ENCODE peak calls at places on chromosomes 2 and 18, in five cellular contexts. R is heart right ventricle; P is naive thymus-derived CD4-positive, alpha-beta T cell; S is iPS DF 6.9; H is astrocyte. A is an unnamed sample.

GRCh38 chr2:54569745-54570296 is 113.7 kb downstream of the SPTBN1 start:
- DNase-seq in R (no peak), P (no peak), S (no peak), H (no peak), A (no peak)

GRCh38 chr2:234873828-234874173 is 78.0 kb upstream of the SH3BP4 start:
- DNase-seq in R (no peak), P (no peak), S (no peak), H (peak; percentile 36), A (peak; percentile 56)

GRCh38 chr18:46702399-46702798 is 45.4 kb upstream of the LOXHD1 start:
- DNase-seq in R (no peak), P (no peak), S (no peak), H (no peak), A (no peak)

GRCh38 chr2:33644215-33644614 is 45.1 kb upstream of the FAM98A start:
- DNase-seq in R (no peak), P (no peak), S (no peak), H (no peak), A (no peak)

GRCh38 chr2:236843061-236843460 is 242.6 kb upstream of the COPS8 start:
- DNase-seq in R (no peak), P (no peak), S (no peak), H (no peak), A (no peak)

GRCh38 chr2:176084629-176085119 is 912 bp upstream of the EVX2 start:
- DNase-seq in R (no peak), P (no peak), S (no peak), H (no peak), A (no peak)

GRCh38 chr18:37249895-37250618 is 315.5 kb downstream of the CELF4 start:
- DNase-seq in R (no peak), P (no peak), S (no peak), H (no peak), A (no peak)

GRCh38 chr2:43458002-43458628 is 137.7 kb downstream of the THADA start:
- DNase-seq in R (no peak), P (no peak), S (no peak), H (peak; percentile 74), A (no peak)

GRCh38 chr2:85376291-85377065 is 21.9 kb downstream of the ELMOD3 start:
- DNase-seq in R (no peak), P (no peak), S (no peak), H (peak; percentile 18), A (no peak)

GRCh38 chr2:118122768-118123335 is 34.6 kb downstream of the INSIG2 start:
- DNase-seq in R (no peak), P (no peak), S (no peak), H (no peak), A (no peak)

GRCh38 chr2:181788883-181789555 is 102.5 kb upstream of the ITPRID2 start:
- DNase-seq in R (no peak), P (no peak), S (no peak), H (peak; percentile 32), A (no peak)

GRCh38 chr2:19801367-19802087 is 100.3 kb downstream of the TTC32 start:
- DNase-seq in R (peak; percentile 83), P (no peak), S (no peak), H (peak; percentile 98), A (peak; percentile 94)

GRCh38 chr2:25230626-25231311 is 62.4 kb upstream of the POMC start:
- DNase-seq in R (no peak), P (no peak), S (no peak), H (no peak), A (no peak)

GRCh38 chr18:48781041-48781989 is 169.4 kb downstream of the SMAD7 start:
- DNase-seq in R (peak; percentile 93), P (no peak), S (no peak), H (peak; percentile 52), A (peak; percentile 95)

GRCh38 chr2:75862547-75862946 is 151.8 kb upstream of the GCFC2 start:
- DNase-seq in R (no peak), P (no peak), S (no peak), H (no peak), A (no peak)

GRCh38 chr18:49185636-49186035 is 234.9 kb upstream of the SMAD7 start:
- DNase-seq in R (no peak), P (no peak), S (no peak), H (no peak), A (no peak)

GRCh38 chr2:214604861-214605260 is 194.0 kb downstream of the VWC2L start:
- DNase-seq in R (no peak), P (no peak), S (no peak), H (peak; percentile 90), A (no peak)

GRCh38 chr2:223012291-223012690 is 39.7 kb upstream of the KCNE4 start:
- DNase-seq in R (no peak), P (no peak), S (no peak), H (no peak), A (no peak)

GRCh38 chr2:181678033-181678586 is 2.2 kb downstream of the NEUROD1 start:
- DNase-seq in R (peak; percentile 53), P (peak; percentile 51), S (no peak), H (peak; percentile 73), A (peak; percentile 77)

GRCh38 chr18:46950064-46950656 is 32.8 kb downstream of the KATNAL2 start:
- DNase-seq in R (no peak), P (no peak), S (no peak), H (no peak), A (no peak)

GRCh38 chr2:220959391-220959802 is 612.7 kb downstream of the EPHA4 start:
- DNase-seq in R (peak; percentile 27), P (no peak), S (no peak), H (no peak), A (peak; percentile 52)

GRCh38 chr2:27263287-27264252 is 723 bp upstream of the SLC30A3 start:
- DNase-seq in R (no peak), P (peak; percentile 20), S (no peak), H (no peak), A (no peak)

GRCh38 chr2:121992700-121993099 is 237.2 kb downstream of the TSN start:
- DNase-seq in R (no peak), P (no peak), S (no peak), H (no peak), A (no peak)

GRCh38 chr18:46623541-46623940 is 33.5 kb downstream of the LOXHD1 start:
- DNase-seq in R (peak; percentile 19), P (peak; percentile 25), S (no peak), H (no peak), A (peak; percentile 75)

GRCh38 chr18:57422313-57422872 is 12.8 kb upstream of the ONECUT2 start:
- DNase-seq in R (no peak), P (no peak), S (no peak), H (no peak), A (no peak)

GRCh38 chr2:219570924-219571310 is 422 bp downstream of the OBSL1 start:
- DNase-seq in R (peak; percentile 41), P (no peak), S (no peak), H (peak; percentile 13), A (peak; percentile 50)

GRCh38 chr2:172964511-172964910 is 111.1 kb upstream of the MAP3K20 start:
- DNase-seq in R (no peak), P (no peak), S (no peak), H (no peak), A (no peak)

GRCh38 chr18:5370332-5370731 is 74.8 kb upstream of the ZBTB14 start:
- DNase-seq in R (no peak), P (no peak), S (no peak), H (peak; percentile 0), A (no peak)

GRCh38 chr18:47141289-47141688 is 9.0 kb downstream of the HDHD2 start:
- DNase-seq in R (no peak), P (no peak), S (no peak), H (no peak), A (no peak)

GRCh38 chr2:177772529-177772928 is 300.0 kb downstream of the PDE11A start:
- DNase-seq in R (no peak), P (peak; percentile 25), S (no peak), H (peak; percentile 13), A (no peak)

GRCh38 chr2:10601866-10602566 is 87.8 kb downstream of the NOL10 start:
- DNase-seq in R (no peak), P (no peak), S (no peak), H (no peak), A (no peak)

GRCh38 chr2:66498597-66498910 is 63.6 kb downstream of the MEIS1 start:
- DNase-seq in R (no peak), P (no peak), S (no peak), H (no peak), A (no peak)

GRCh38 chr2:66497706-66498596 is 63.0 kb downstream of the MEIS1 start:
- DNase-seq in R (no peak), P (no peak), S (no peak), H (no peak), A (no peak)

GRCh38 chr2:66496680-66497420 is 61.9 kb downstream of the MEIS1 start:
- DNase-seq in R (no peak), P (no peak), S (no peak), H (no peak), A (no peak)

GRCh38 chr2:66494708-66495107 is 59.8 kb downstream of the MEIS1 start:
- DNase-seq in R (no peak), P (no peak), S (no peak), H (peak; percentile 89), A (peak; percentile 74)

GRCh38 chr2:66495788-66496640 is 61.1 kb downstream of the MEIS1 start:
- DNase-seq in R (no peak), P (no peak), S (no peak), H (peak; percentile 85), A (peak; percentile 87)
- H3K4me3 ChIP-seq in R (no peak overlapping the region), P (no peak overlapping the region), S (no peak overlapping the region), H (no peak overlapping the region), A (no peak overlapping the region)

GRCh38 chr2:1981850-1982249 is 237.5 kb upstream of the PXDN start:
- DNase-seq in R (no peak), P (no peak), S (no peak), H (no peak), A (no peak)
- H3K27me3 ChIP-seq in R (no peaks in the 10 kb centered on the region), P (no peaks in the 10 kb centered on the region), S (no peaks in the 10 kb centered on the region), H (no peaks in the 10 kb centered on the region), A (no peaks in the 10 kb centered on the region)

GRCh38 chr2:115290478-115290877 is 848.0 kb downstream of the DPP10 start:
- DNase-seq in R (no peak), P (no peak), S (no peak), H (no peak), A (no peak)
- H3K27ac ChIP-seq in R (no peak overlapping the region), P (no peak overlapping the region), S (no peak overlapping the region), H (no peak overlapping the region), A (no peak overlapping the region)

GRCh38 chr2:197256021-197256420 is 54.6 kb downstream of the ANKRD44 start:
- DNase-seq in R (no peak), P (no peak), S (no peak), H (no peak), A (no peak)
- H3K4me3 ChIP-seq in R (no peak overlapping the region), P (peak overlapping the region; percentile 38), S (no peak overlapping the region), H (no peak overlapping the region), A (no peak overlapping the region)

GRCh38 chr2:163395602-163396001 is 340.2 kb downstream of the FIGN start:
- DNase-seq in R (no peak), P (no peak), S (no peak), H (no peak), A (no peak)
- H3K27me3 ChIP-seq in R (no peaks in the 10 kb centered on the region), P (no peaks in the 10 kb centered on the region), S (no peaks in the 10 kb centered on the region), H (no peaks in the 10 kb centered on the region), A (no peaks in the 10 kb centered on the region)

A was measured in aorta.